ENCODE peak calls at places on chromosome 2, in seven cellular contexts. J is heart left ventricle, A is colonic mucosa, H is mesendoderm, C is neuronal stem cell, R is MM.1S, U is upper lobe of left lung. G is an unnamed sample.
A peak's percentile ranks its signal among the peaks of the same experiment; 100 is the strongest.

GRCh38 chr2:65436825-65437221 is 4.4 kb upstream of the SPRED2 start:
- DNase-seq in H (peak; percentile 71), R (peak; percentile 89), A (no peak), C (no peak), U (no peak), J (no peak), G (peak; percentile 35)

GRCh38 chr2:235283246-235283645 is 210.6 kb upstream of the AGAP1 start:
- DNase-seq in H (no peak), A (no peak), J (no peak), U (no peak), R (no peak), C (no peak), G (no peak)

GRCh38 chr2:239991689-239992314 is 33.3 kb downstream of the NDUFA10 start:
- DNase-seq in U (no peak), R (peak; percentile 58), H (peak; percentile 60), J (no peak), C (peak; percentile 32), A (no peak), G (peak; percentile 56)

GRCh38 chr2:72917875-72918660 is 749 bp downstream of the EMX1 start:
- DNase-seq in H (peak; percentile 41), J (no peak), C (no peak), U (peak; percentile 87), A (no peak), R (no peak), G (no peak)

GRCh38 chr2:172446524-172447063 is 19.2 kb downstream of the ITGA6 start:
- DNase-seq in A (no peak), H (no peak), C (no peak), R (peak; percentile 65), J (no peak), U (no peak), G (peak; percentile 73)

GRCh38 chr2:63497561-63497960 is 90.7 kb downstream of the WDPCP start:
- DNase-seq in J (no peak), R (no peak), H (no peak), A (no peak), C (no peak), U (no peak), G (no peak)

GRCh38 chr2:99981840-99982239 is 160.6 kb downstream of the AFF3 start:
- DNase-seq in A (no peak), U (no peak), R (no peak), C (no peak), J (no peak), H (no peak), G (no peak)

GRCh38 chr2:71082402-71083252 is 14.2 kb downstream of the NAGK start:
- DNase-seq in J (no peak), A (no peak), C (no peak), U (no peak), R (no peak), H (no peak), G (no peak)

GRCh38 chr2:111041398-111042202 is 79.1 kb upstream of the BCL2L11 start:
- DNase-seq in H (no peak), C (no peak), R (no peak), A (peak; percentile 7), U (peak; percentile 28), J (no peak), G (no peak)

GRCh38 chr2:53302455-53302854 is 465.1 kb upstream of the CHAC2 start:
- DNase-seq in J (no peak), A (no peak), U (no peak), C (no peak), R (no peak), H (no peak), G (no peak)

GRCh38 chr2:67289921-67290371 is 107.2 kb upstream of the ETAA1 start:
- DNase-seq in J (no peak), H (no peak), A (no peak), R (no peak), U (no peak), C (no peak), G (no peak)

GRCh38 chr2:164711246-164712138 is 90.2 kb upstream of the GRB14 start:
- DNase-seq in A (no peak), J (no peak), R (no peak), H (no peak), C (no peak), U (no peak), G (no peak)

GRCh38 chr2:25521665-25522387 is 151.6 kb downstream of the DTNB start:
- DNase-seq in A (peak; percentile 59), H (peak; percentile 54), U (no peak), C (peak; percentile 26), J (peak; percentile 27), R (peak; percentile 90), G (peak; percentile 22)

GRCh38 chr2:135585586-135585985 is 54.3 kb downstream of the R3HDM1 start:
- DNase-seq in J (no peak), A (no peak), U (no peak), C (no peak), R (no peak), H (peak; percentile 46), G (no peak)

GRCh38 chr2:52327641-52328040 is 1295.7 kb upstream of the NRXN1 start:
- DNase-seq in H (no peak), U (no peak), J (no peak), A (no peak), C (no peak), R (no peak), G (no peak)

GRCh38 chr2:23381084-23381483 is 3.9 kb upstream of the KLHL29 start:
- DNase-seq in J (peak; percentile 24), C (no peak), A (no peak), R (no peak), H (peak; percentile 88), U (no peak), G (peak; percentile 6)

GRCh38 chr2:240478346-240479110 is 43.1 kb downstream of the GPC1 start:
- DNase-seq in H (no peak), J (no peak), R (no peak), U (no peak), A (peak; percentile 14), C (no peak), G (no peak)

GRCh38 chr2:25043241-25043867 is 1.5 kb downstream of the EFR3B start:
- DNase-seq in A (no peak), H (peak; percentile 82), U (no peak), C (peak; percentile 32), R (no peak), J (no peak), G (peak; percentile 23)

GRCh38 chr2:186380805-186381204 is 105.3 kb upstream of the ZC3H15 start:
- DNase-seq in U (no peak), H (no peak), A (no peak), C (no peak), R (no peak), J (no peak), G (no peak)

DNA sequence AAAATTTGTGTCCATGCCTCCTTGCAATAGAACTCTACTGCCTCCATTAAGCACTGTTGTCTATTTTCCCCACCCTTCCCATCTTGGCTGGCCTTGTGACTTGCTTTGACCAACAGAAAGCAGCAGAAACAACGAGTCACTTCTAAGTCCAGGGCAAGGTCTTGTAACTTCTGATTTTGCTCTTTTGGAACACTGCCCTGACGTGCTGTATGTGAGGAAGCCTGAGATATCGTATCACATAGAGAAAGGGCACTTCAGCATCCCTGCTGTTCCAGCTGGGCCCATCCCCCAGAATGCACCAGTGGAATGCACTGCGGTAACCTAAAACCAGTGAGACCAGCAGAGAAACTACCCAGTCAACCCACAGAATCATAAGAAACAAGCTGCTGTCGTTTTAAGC is 28.1 kb downstream of the NCKAP1 start:
- DNase-seq in H (peak; percentile 92), R (no peak), A (no peak), J (peak; percentile 35), U (no peak), C (peak; percentile 23), G (no peak)
- H3K27ac ChIP-seq in H (no peak overlapping the region), R (no peak overlapping the region), A (no peak overlapping the region), J (no peak overlapping the region), U (no peak overlapping the region), C (peak overlapping the region; percentile 34), G (no peak overlapping the region)

DNA sequence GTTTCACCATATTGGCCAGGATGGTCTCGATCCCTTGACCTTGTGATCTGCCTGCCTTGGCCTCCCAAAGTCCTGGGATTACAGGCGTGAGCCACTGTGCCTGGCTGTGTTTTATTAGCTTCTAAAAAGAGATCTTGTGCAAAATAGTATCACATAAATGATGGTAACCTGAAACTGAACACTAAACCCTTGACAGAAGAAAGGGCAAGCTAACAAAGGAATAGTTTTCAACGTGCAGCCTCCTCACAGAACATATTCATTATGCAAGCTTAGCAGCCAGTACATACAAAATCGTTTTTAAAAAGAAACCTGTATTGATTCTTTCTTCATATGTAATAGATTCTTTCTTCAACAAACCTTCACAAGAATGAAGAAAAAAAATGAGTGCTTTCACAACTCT is 20.6 kb downstream of the CHN1 start:
- DNase-seq in A (no peak), U (no peak), J (no peak), H (no peak), R (no peak), C (no peak), G (no peak)
- H3K27me3 ChIP-seq in A (no peaks in the 10 kb centered on the region), U (no peaks in the 10 kb centered on the region), J (no peaks in the 10 kb centered on the region), H (no peaks in the 10 kb centered on the region), R (no peaks in the 10 kb centered on the region), C (no peaks in the 10 kb centered on the region), G (no peaks in the 10 kb centered on the region)

DNA sequence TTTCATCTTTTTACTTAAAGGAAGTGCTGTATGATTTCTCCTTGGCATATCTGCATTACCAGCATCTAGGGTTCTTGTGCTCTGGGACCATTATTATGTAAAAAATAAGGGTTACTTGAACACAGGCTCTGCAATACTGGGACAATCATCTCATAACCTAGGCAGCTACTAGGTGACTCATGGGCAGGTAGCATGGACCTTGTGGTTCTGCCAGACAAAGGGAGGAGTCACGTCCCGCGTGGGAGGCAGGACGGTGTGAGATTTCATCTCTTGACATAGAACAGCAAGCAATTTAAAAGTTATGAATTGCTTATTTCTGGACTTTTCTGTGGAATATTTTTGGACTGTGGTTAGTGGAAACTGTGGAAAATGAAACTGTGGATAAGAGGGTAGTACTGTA is 34.1 kb downstream of the ASAP2 start:
- DNase-seq in A (no peak), C (no peak), J (no peak), R (no peak), U (no peak), H (no peak), G (no peak)
- H3K27ac ChIP-seq in A (no peak overlapping the region), C (no peak overlapping the region), J (no peak overlapping the region), R (no peak overlapping the region), U (no peak overlapping the region), H (no peak overlapping the region), G (no peak overlapping the region)

DNA sequence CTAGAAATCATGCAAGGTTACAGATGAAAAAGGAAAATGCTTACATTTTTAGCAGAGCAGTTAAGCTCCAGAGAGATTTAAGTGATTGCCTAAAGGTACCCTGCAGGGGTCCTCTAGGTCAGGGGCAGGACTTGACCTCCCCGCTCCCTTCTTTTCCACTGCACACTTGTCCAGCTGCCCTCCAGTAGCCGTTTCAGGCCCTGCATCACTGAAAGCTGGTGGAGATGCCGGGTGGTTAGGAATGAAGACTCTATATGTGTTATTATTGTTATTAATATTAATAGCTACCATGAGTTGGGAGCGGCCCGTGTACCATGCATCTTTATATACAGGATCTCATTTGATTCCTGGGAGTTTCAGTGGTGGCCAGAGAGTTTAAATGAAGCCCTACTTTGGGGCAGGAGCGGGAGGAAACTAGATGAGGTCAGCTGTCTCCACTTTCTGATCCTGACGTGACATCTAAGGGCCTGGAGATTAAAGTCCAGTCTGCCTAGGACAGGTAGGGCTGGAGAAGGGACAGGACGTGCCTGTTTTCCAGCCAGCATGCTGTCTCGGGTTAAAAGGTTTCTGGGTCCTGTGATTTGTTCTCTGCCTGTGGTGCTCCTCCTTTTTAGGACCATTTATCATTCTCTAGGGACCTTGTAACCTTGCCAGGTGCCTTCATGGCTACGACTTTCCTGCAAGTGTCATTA is 2.1 kb downstream of the TMEM37 start:
- DNase-seq in C (no peak), U (no peak), H (no peak), R (no peak), A (peak; percentile 63), J (no peak), G (no peak)
- H3K27me3 ChIP-seq in C (peaks cover 65% of the 10 kb centered on the region), U (no peaks in the 10 kb centered on the region), H (no peaks in the 10 kb centered on the region), R (no peaks in the 10 kb centered on the region), A (no peaks in the 10 kb centered on the region), J (no peaks in the 10 kb centered on the region), G (peaks cover 2% of the 10 kb centered on the region)